ENCODE peak calls at places on chromosomes 16 and 17, in eight cellular contexts. One of them, this sample, is unnamed.

GRCh38 chr17:15945493-15946209 is 721 bp downstream of the ADORA2B start:
- DNase-seq in cardiac fibroblast: peak
- DNase-seq in AG10803: no peak
- DNase-seq in CD4-positive, alpha-beta T cell: no peak
- DNase-seq in left ventricle myocardium inferior: no peak
- DNase-seq in neural crest cell: no peak
- DNase-seq in AG04450: no peak
- DNase-seq in uterus: no peak
- DNase-seq in this sample: peak

GRCh38 chr17:47315451-47316266 is 8.1 kb upstream of the EFCAB13 start:
- DNase-seq in cardiac fibroblast: peak
- DNase-seq in AG10803: peak
- DNase-seq in CD4-positive, alpha-beta T cell: no peak
- DNase-seq in left ventricle myocardium inferior: no peak
- DNase-seq in neural crest cell: no peak
- DNase-seq in AG04450: peak
- DNase-seq in uterus: no peak
- DNase-seq in this sample: peak

GRCh38 chr17:8350339-8350738 is 10.7 kb downstream of the ODF4 start:
- DNase-seq in cardiac fibroblast: no peak
- DNase-seq in AG10803: no peak
- DNase-seq in CD4-positive, alpha-beta T cell: no peak
- DNase-seq in left ventricle myocardium inferior: no peak
- DNase-seq in neural crest cell: no peak
- DNase-seq in AG04450: no peak
- DNase-seq in uterus: no peak
- DNase-seq in this sample: no peak

GRCh38 chr16:10495031-10495345 is 85.4 kb downstream of the EMP2 start:
- DNase-seq in cardiac fibroblast: no peak
- DNase-seq in AG10803: no peak
- DNase-seq in CD4-positive, alpha-beta T cell: no peak
- DNase-seq in left ventricle myocardium inferior: no peak
- DNase-seq in neural crest cell: no peak
- DNase-seq in AG04450: no peak
- DNase-seq in uterus: no peak
- DNase-seq in this sample: no peak

GRCh38 chr16:7209598-7209997 is 123.0 kb upstream of the RBFOX1 start:
- DNase-seq in cardiac fibroblast: no peak
- DNase-seq in AG10803: no peak
- DNase-seq in CD4-positive, alpha-beta T cell: no peak
- DNase-seq in left ventricle myocardium inferior: no peak
- DNase-seq in neural crest cell: no peak
- DNase-seq in AG04450: no peak
- DNase-seq in uterus: no peak
- DNase-seq in this sample: no peak

GRCh38 chr16:685967-686366 is 1.8 kb upstream of the JMJD8 start:
- DNase-seq in cardiac fibroblast: peak
- DNase-seq in AG10803: peak
- DNase-seq in CD4-positive, alpha-beta T cell: no peak
- DNase-seq in left ventricle myocardium inferior: no peak
- DNase-seq in neural crest cell: peak
- DNase-seq in AG04450: no peak
- DNase-seq in uterus: no peak
- DNase-seq in this sample: no peak

GRCh38 chr17:34892864-34893263 is 68.4 kb downstream of the CCT6B start:
- DNase-seq in cardiac fibroblast: no peak
- DNase-seq in AG10803: no peak
- DNase-seq in CD4-positive, alpha-beta T cell: no peak
- DNase-seq in left ventricle myocardium inferior: no peak
- DNase-seq in neural crest cell: peak
- DNase-seq in AG04450: no peak
- DNase-seq in uterus: no peak
- DNase-seq in this sample: no peak

GRCh38 chr17:6940186-6940649 is 55.6 kb upstream of the ALOX12 start:
- DNase-seq in cardiac fibroblast: no peak
- DNase-seq in AG10803: peak
- DNase-seq in CD4-positive, alpha-beta T cell: no peak
- DNase-seq in left ventricle myocardium inferior: no peak
- DNase-seq in neural crest cell: no peak
- DNase-seq in AG04450: no peak
- DNase-seq in uterus: peak
- DNase-seq in this sample: no peak

GRCh38 chr17:37089998-37090397 is 141.2 kb downstream of the AATF start:
- DNase-seq in cardiac fibroblast: no peak
- DNase-seq in AG10803: no peak
- DNase-seq in CD4-positive, alpha-beta T cell: peak
- DNase-seq in left ventricle myocardium inferior: no peak
- DNase-seq in neural crest cell: no peak
- DNase-seq in AG04450: no peak
- DNase-seq in uterus: no peak
- DNase-seq in this sample: no peak

GRCh38 chr17:80449930-80450576 is 26.4 kb downstream of the NPTX1 start:
- DNase-seq in cardiac fibroblast: no peak
- DNase-seq in AG10803: no peak
- DNase-seq in CD4-positive, alpha-beta T cell: no peak
- DNase-seq in left ventricle myocardium inferior: no peak
- DNase-seq in neural crest cell: no peak
- DNase-seq in AG04450: peak
- DNase-seq in uterus: no peak
- DNase-seq in this sample: no peak

GRCh38 chr17:31327534-31328526 is 6.4 kb upstream of the EVI2A start:
- DNase-seq in cardiac fibroblast: peak
- DNase-seq in AG10803: peak
- DNase-seq in CD4-positive, alpha-beta T cell: no peak
- DNase-seq in left ventricle myocardium inferior: no peak
- DNase-seq in neural crest cell: no peak
- DNase-seq in AG04450: peak
- DNase-seq in uterus: no peak
- DNase-seq in this sample: no peak

GRCh38 chr16:63217011-63217410 is 1180.8 kb upstream of the CDH8 start:
- DNase-seq in cardiac fibroblast: no peak
- DNase-seq in AG10803: no peak
- DNase-seq in CD4-positive, alpha-beta T cell: no peak
- DNase-seq in left ventricle myocardium inferior: no peak
- DNase-seq in neural crest cell: no peak
- DNase-seq in AG04450: no peak
- DNase-seq in uterus: no peak
- DNase-seq in this sample: no peak

GRCh38 chr16:22663389-22664064 is 150.4 kb upstream of the HS3ST2 start:
- DNase-seq in cardiac fibroblast: no peak
- DNase-seq in AG10803: no peak
- DNase-seq in CD4-positive, alpha-beta T cell: no peak
- DNase-seq in left ventricle myocardium inferior: no peak
- DNase-seq in neural crest cell: no peak
- DNase-seq in AG04450: no peak
- DNase-seq in uterus: no peak
- DNase-seq in this sample: no peak

GRCh38 chr16:22661161-22661647 is 150.5 kb downstream of the NPIPB5 start:
- DNase-seq in cardiac fibroblast: no peak
- DNase-seq in AG10803: no peak
- DNase-seq in CD4-positive, alpha-beta T cell: no peak
- DNase-seq in left ventricle myocardium inferior: no peak
- DNase-seq in neural crest cell: no peak
- DNase-seq in AG04450: no peak
- DNase-seq in uterus: no peak
- DNase-seq in this sample: no peak

GRCh38 chr16:22659933-22660332 is 149.2 kb downstream of the NPIPB5 start:
- DNase-seq in cardiac fibroblast: no peak
- DNase-seq in AG10803: peak
- DNase-seq in CD4-positive, alpha-beta T cell: no peak
- DNase-seq in left ventricle myocardium inferior: no peak
- DNase-seq in neural crest cell: no peak
- DNase-seq in AG04450: no peak
- DNase-seq in uterus: no peak
- DNase-seq in this sample: no peak

GRCh38 chr16:22664132-22664531 is 149.8 kb upstream of the HS3ST2 start:
- DNase-seq in cardiac fibroblast: no peak
- DNase-seq in AG10803: no peak
- DNase-seq in CD4-positive, alpha-beta T cell: no peak
- DNase-seq in left ventricle myocardium inferior: no peak
- DNase-seq in neural crest cell: no peak
- DNase-seq in AG04450: no peak
- DNase-seq in uterus: no peak
- DNase-seq in this sample: no peak

GRCh38 chr16:22660441-22661160 is 149.9 kb downstream of the NPIPB5 start:
- DNase-seq in cardiac fibroblast: no peak
- DNase-seq in AG10803: no peak
- DNase-seq in CD4-positive, alpha-beta T cell: no peak
- DNase-seq in left ventricle myocardium inferior: no peak
- DNase-seq in neural crest cell: no peak
- DNase-seq in AG04450: no peak
- DNase-seq in uterus: no peak
- DNase-seq in this sample: no peak
- TF ChIP-seq CTCF in cardiac fibroblast: no peak
- TF ChIP-seq CTCF in AG10803: no peak
- TF ChIP-seq CTCF in CD4-positive, alpha-beta T cell: no peak
- TF ChIP-seq CTCF in left ventricle myocardium inferior: no peak
- TF ChIP-seq CTCF in neural crest cell: no peak
- TF ChIP-seq CTCF in AG04450: no peak
- TF ChIP-seq CTCF in uterus: no peak
- TF ChIP-seq CTCF in this sample: no peak

GRCh38 chr17:38485146-38485468 is 56.8 kb downstream of the ARHGAP23 start:
- DNase-seq in cardiac fibroblast: no peak
- DNase-seq in AG10803: no peak
- DNase-seq in CD4-positive, alpha-beta T cell: no peak
- DNase-seq in left ventricle myocardium inferior: no peak
- DNase-seq in neural crest cell: no peak
- DNase-seq in AG04450: no peak
- DNase-seq in uterus: no peak
- DNase-seq in this sample: no peak
- TF ChIP-seq CTCF in cardiac fibroblast: no peak
- TF ChIP-seq CTCF in AG10803: no peak
- TF ChIP-seq CTCF in CD4-positive, alpha-beta T cell: no peak
- TF ChIP-seq CTCF in left ventricle myocardium inferior: no peak
- TF ChIP-seq CTCF in neural crest cell: no peak
- TF ChIP-seq CTCF in AG04450: no peak
- TF ChIP-seq CTCF in uterus: no peak
- TF ChIP-seq CTCF in this sample: no peak

GRCh38 chr17:74515941-74516340 is 15.3 kb downstream of the CD300LB start:
- DNase-seq in cardiac fibroblast: no peak
- DNase-seq in AG10803: no peak
- DNase-seq in CD4-positive, alpha-beta T cell: no peak
- DNase-seq in left ventricle myocardium inferior: no peak
- DNase-seq in neural crest cell: no peak
- DNase-seq in AG04450: no peak
- DNase-seq in uterus: no peak
- DNase-seq in this sample: no peak
- TF ChIP-seq CTCF in cardiac fibroblast: no peak
- TF ChIP-seq CTCF in AG10803: no peak
- TF ChIP-seq CTCF in CD4-positive, alpha-beta T cell: no peak
- TF ChIP-seq CTCF in left ventricle myocardium inferior: no peak
- TF ChIP-seq CTCF in neural crest cell: no peak
- TF ChIP-seq CTCF in AG04450: no peak
- TF ChIP-seq CTCF in uterus: no peak
- TF ChIP-seq CTCF in this sample: no peak

GRCh38 chr17:79071161-79071560 is 3.5 kb upstream of the ENGASE start:
- DNase-seq in cardiac fibroblast: no peak
- DNase-seq in AG10803: no peak
- DNase-seq in CD4-positive, alpha-beta T cell: no peak
- DNase-seq in left ventricle myocardium inferior: no peak
- DNase-seq in neural crest cell: no peak
- DNase-seq in AG04450: no peak
- DNase-seq in uterus: no peak
- DNase-seq in this sample: no peak

GRCh38 chr17:79070266-79070880 is 4.3 kb upstream of the ENGASE start:
- DNase-seq in cardiac fibroblast: no peak
- DNase-seq in AG10803: no peak
- DNase-seq in CD4-positive, alpha-beta T cell: no peak
- DNase-seq in left ventricle myocardium inferior: no peak
- DNase-seq in neural crest cell: no peak
- DNase-seq in AG04450: no peak
- DNase-seq in uterus: no peak
- DNase-seq in this sample: no peak

GRCh38 chr17:79066963-79067362 is 7.7 kb upstream of the ENGASE start:
- DNase-seq in cardiac fibroblast: no peak
- DNase-seq in AG10803: no peak
- DNase-seq in CD4-positive, alpha-beta T cell: no peak
- DNase-seq in left ventricle myocardium inferior: no peak
- DNase-seq in neural crest cell: no peak
- DNase-seq in AG04450: no peak
- DNase-seq in uterus: no peak
- DNase-seq in this sample: no peak

GRCh38 chr17:79064026-79064425 is 10.6 kb upstream of the ENGASE start:
- DNase-seq in cardiac fibroblast: no peak
- DNase-seq in AG10803: no peak
- DNase-seq in CD4-positive, alpha-beta T cell: no peak
- DNase-seq in left ventricle myocardium inferior: no peak
- DNase-seq in neural crest cell: no peak
- DNase-seq in AG04450: no peak
- DNase-seq in uterus: no peak
- DNase-seq in this sample: no peak

DNA sequence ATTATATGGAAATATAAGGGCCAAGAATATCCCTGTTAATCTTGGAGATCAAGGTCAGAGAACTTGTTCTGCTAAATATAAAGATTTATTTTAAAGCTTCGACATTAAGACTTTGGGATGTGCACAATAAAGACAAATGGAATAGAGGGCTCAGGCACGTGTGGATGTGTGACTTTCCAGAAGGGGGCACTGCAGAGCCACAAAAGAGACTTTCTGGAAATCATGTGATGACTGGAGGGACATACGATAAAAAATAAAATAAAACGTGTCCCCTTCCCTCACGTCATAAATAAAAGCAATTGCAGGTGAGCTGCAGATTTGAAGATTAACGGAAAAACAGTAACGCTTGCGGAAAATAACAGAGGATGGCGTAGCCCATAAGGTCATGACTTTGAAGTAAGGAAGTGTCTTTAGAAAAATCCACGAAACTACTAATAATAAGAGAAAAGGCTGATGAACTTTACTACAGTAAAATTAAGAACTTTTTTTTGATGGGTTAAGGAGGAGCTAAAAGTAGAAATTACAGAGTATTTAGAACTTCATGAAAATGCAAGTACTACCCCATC is 9.4 kb upstream of the ENGASE start:
- DNase-seq in cardiac fibroblast: peak
- DNase-seq in AG10803: peak
- DNase-seq in CD4-positive, alpha-beta T cell: peak
- DNase-seq in left ventricle myocardium inferior: no peak
- DNase-seq in neural crest cell: peak
- DNase-seq in AG04450: no peak
- DNase-seq in uterus: no peak
- DNase-seq in this sample: peak
- TF ChIP-seq CTCF in cardiac fibroblast: peak
- TF ChIP-seq CTCF in AG10803: peak
- TF ChIP-seq CTCF in CD4-positive, alpha-beta T cell: peak
- TF ChIP-seq CTCF in left ventricle myocardium inferior: peak
- TF ChIP-seq CTCF in neural crest cell: peak
- TF ChIP-seq CTCF in AG04450: peak
- TF ChIP-seq CTCF in uterus: peak
- TF ChIP-seq CTCF in this sample: peak

DNA sequence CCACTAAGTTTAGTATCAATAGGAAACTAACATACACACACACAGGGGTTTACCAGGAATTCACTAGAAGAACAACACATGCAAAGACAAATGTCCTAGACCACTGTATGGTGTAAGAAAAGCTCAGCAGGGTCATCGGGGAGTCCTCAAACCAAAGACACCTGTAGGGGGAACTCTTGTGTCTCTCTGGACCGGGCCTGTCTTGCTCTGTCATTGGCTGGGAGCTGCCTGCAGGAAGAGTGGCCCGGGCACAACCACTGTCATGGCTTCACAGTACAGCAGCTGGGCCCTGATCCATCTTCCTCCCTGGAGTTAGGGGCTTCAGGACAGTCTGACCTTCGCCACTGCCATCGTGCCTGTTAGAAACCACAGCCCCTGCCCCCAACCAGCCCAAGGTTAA is 263.6 kb upstream of the DYNLRB2 start:
- DNase-seq in cardiac fibroblast: no peak
- DNase-seq in AG10803: no peak
- DNase-seq in CD4-positive, alpha-beta T cell: no peak
- DNase-seq in left ventricle myocardium inferior: no peak
- DNase-seq in neural crest cell: no peak
- DNase-seq in AG04450: no peak
- DNase-seq in uterus: no peak
- DNase-seq in this sample: no peak
- TF ChIP-seq CTCF in cardiac fibroblast: no peak
- TF ChIP-seq CTCF in AG10803: no peak
- TF ChIP-seq CTCF in CD4-positive, alpha-beta T cell: no peak
- TF ChIP-seq CTCF in left ventricle myocardium inferior: no peak
- TF ChIP-seq CTCF in neural crest cell: no peak
- TF ChIP-seq CTCF in AG04450: no peak
- TF ChIP-seq CTCF in uterus: no peak
- TF ChIP-seq CTCF in this sample: no peak